ENCODE peak calls at places on chromosomes 4 and X, in five cellular contexts. D is myocyte, I is brain pericyte, R is cardiac fibroblast, E is NCI-H774. M is an unnamed sample.
A peak's percentile ranks its signal among the peaks of the same experiment; 100 is the strongest.

GRCh38 chr4:145234086-145234694 is 53.8 kb upstream of the OTUD4 start:
- DNase-seq in D (peak; percentile 67), I (no peak), R (peak; percentile 78), E (peak; percentile 5), M (peak; percentile 48)

GRCh38 chr4:47852121-47852520 is 14.3 kb upstream of the CORIN start:
- DNase-seq in D (peak; percentile 30), I (peak; percentile 50), R (peak; percentile 92), E (no peak), M (peak; percentile 79)

GRCh38 chr4:95360911-95361695 is 187.7 kb downstream of the UNC5C start:
- DNase-seq in D (no peak), I (no peak), R (no peak), E (no peak), M (no peak)

GRCh38 chr4:118033148-118034060 is 882 bp upstream of the NDST3 start:
- DNase-seq in D (peak; percentile 26), I (no peak), R (peak; percentile 15), E (peak; percentile 46), M (peak; percentile 26)

GRCh38 chrX:151537572-151537971 is 25.9 kb upstream of the PASD1 start:
- DNase-seq in D (no peak), I (no peak), R (no peak), E (no peak), M (no peak)

GRCh38 chr4:130092187-130093015 is 996.4 kb downstream of the C4orf33 start:
- DNase-seq in D (no peak), I (no peak), R (no peak), E (no peak), M (no peak)

GRCh38 chrX:45778621-45779020 is 577.9 kb upstream of the DIPK2B start:
- DNase-seq in D (no peak), I (no peak), R (no peak), E (no peak), M (no peak)

GRCh38 chr4:166538491-166539005 is 665.5 kb downstream of the TLL1 start:
- DNase-seq in D (peak; percentile 3), I (no peak), R (peak; percentile 42), E (no peak), M (no peak)

GRCh38 chr4:149987330-149987751 is 90.9 kb upstream of the DCLK2 start:
- DNase-seq in D (peak; percentile 57), I (peak; percentile 41), R (peak; percentile 43), E (no peak), M (peak; percentile 66)

GRCh38 chrX:106177106-106177981 is 9.2 kb downstream of the PWWP3B start:
- DNase-seq in D (peak; percentile 88), I (peak; percentile 36), R (peak; percentile 18), E (peak; percentile 33), M (peak; percentile 49)

GRCh38 chrX:70009049-70009448 is 40.7 kb downstream of the AWAT2 start:
- DNase-seq in D (no peak), I (no peak), R (no peak), E (no peak), M (no peak)

GRCh38 chrX:7574325-7574724 is 268.6 kb upstream of the VCX start:
- DNase-seq in D (peak; percentile 52), I (no peak), R (peak; percentile 13), E (no peak), M (peak; percentile 16)

GRCh38 chr4:3207531-3208037 is 41.4 kb upstream of the MSANTD1 start:
- DNase-seq in D (no peak), I (no peak), R (peak; percentile 49), E (no peak), M (peak; percentile 13)

GRCh38 chr4:1261107-1261928 is 12.4 kb upstream of the CTBP1 start:
- DNase-seq in D (no peak), I (no peak), R (no peak), E (peak; percentile 29), M (no peak)

GRCh38 chrX:151977009-151977408 is 2.5 kb upstream of the GABRE start:
- DNase-seq in D (no peak), I (no peak), R (no peak), E (no peak), M (no peak)

GRCh38 chr4:23165669-23166068 is 472.9 kb downstream of the GBA3 start:
- DNase-seq in D (no peak), I (no peak), R (no peak), E (no peak), M (no peak)